ENCODE peak calls at places on chromosomes 16 and 17, in seven cellular contexts. T is IMR-90, Q is H9, R is neuronal stem cell, O is H1, H is mesenchymal stem cell, P is trophoblast cell. B is an unnamed sample.

GRCh38 chr16:30715777-30716445 is 16.9 kb downstream of the SRCAP start:
- DNase-seq in T (peak), Q (no peak), R (no peak), O (no peak), H (peak), P (peak), B (no peak)

GRCh38 chr17:55965051-55965450 is 188.2 kb upstream of the ANKFN1 start:
- DNase-seq in T (no peak), Q (no peak), R (no peak), O (no peak), H (no peak), P (no peak), B (no peak)

GRCh38 chr16:57000271-57001025 is 11.1 kb downstream of the NLRC5 start:
- DNase-seq in T (peak), Q (no peak), R (no peak), O (no peak), H (peak), P (no peak), B (no peak)

GRCh38 chr17:28449861-28450260 is 23.6 kb upstream of the SLC13A2 start:
- DNase-seq in T (no peak), Q (no peak), R (no peak), O (no peak), H (no peak), P (no peak), B (no peak)

GRCh38 chr16:89393731-89394406 is 96.5 kb downstream of the ANKRD11 start:
- DNase-seq in T (no peak), Q (no peak), R (no peak), O (no peak), H (no peak), P (no peak), B (no peak)

GRCh38 chr17:50785942-50786570 is 18.7 kb upstream of the ANKRD40CL start:
- DNase-seq in T (peak), Q (no peak), R (no peak), O (no peak), H (peak), P (no peak), B (no peak)

GRCh38 chr16:2467301-2468141 is 3.6 kb upstream of the NTN3 start:
- DNase-seq in T (peak), Q (peak), R (no peak), O (peak), H (peak), P (peak), B (peak)

GRCh38 chr16:13081825-13082224 is 180.4 kb downstream of the SHISA9 start:
- DNase-seq in T (no peak), Q (no peak), R (no peak), O (no peak), H (no peak), P (no peak), B (no peak)

GRCh38 chr16:80369559-80369958 is 171.2 kb upstream of the DYNLRB2 start:
- DNase-seq in T (peak), Q (peak), R (peak), O (peak), H (peak), P (peak), B (peak)

GRCh38 chr16:56409195-56409594 is 16.1 kb downstream of the AMFR start:
- DNase-seq in T (peak), Q (no peak), R (no peak), O (no peak), H (peak), P (peak), B (no peak)

DNA sequence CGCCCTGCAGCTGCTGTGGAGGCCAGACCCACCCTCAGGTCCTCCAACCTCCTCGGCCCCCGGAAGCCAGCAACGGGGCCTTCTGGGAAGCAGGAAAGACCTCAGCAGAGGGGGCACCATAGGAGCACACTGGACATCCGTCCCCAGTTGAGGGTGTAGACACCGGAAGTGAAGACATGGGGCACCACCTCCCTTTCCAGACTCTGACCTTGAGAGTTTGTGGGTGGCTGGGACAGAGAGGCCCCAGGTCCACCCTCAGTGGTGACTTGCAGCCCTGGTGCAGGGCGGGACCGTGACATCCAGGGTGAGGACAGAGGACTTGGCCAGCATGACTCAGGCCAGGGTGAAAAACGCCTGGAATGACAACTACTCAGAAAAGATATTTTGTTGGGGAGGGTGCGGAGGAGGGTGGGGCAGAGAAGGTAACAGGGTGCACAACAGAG is 19.9 kb downstream of the CEP295NL start:
- DNase-seq in T (peak), Q (no peak), R (no peak), O (no peak), H (peak), P (no peak), B (peak)
- H3K4ac ChIP-seq in T (peak), Q (no peak), R (peak), O (no peak), H (peak), P (peak), B (no peak)

GRCh38 chr17:34254146-34254545 is 939 bp upstream of the CCL2 start:
- DNase-seq in T (peak), Q (no peak), R (no peak), O (no peak), H (peak), P (peak), B (peak)

GRCh38 chr17:34255841-34256240 is 756 bp downstream of the CCL2 start:
- DNase-seq in T (no peak), Q (no peak), R (no peak), O (no peak), H (no peak), P (no peak), B (no peak)

GRCh38 chr17:34252890-34253525 is 2.1 kb upstream of the CCL2 start:
- DNase-seq in T (no peak), Q (no peak), R (no peak), O (no peak), H (no peak), P (no peak), B (no peak)

GRCh38 chr17:34255381-34255732 is 272 bp downstream of the CCL2 start:
- DNase-seq in T (no peak), Q (no peak), R (no peak), O (no peak), H (no peak), P (no peak), B (no peak)

GRCh38 chr17:34254651-34255380 is at the start of gene CCL2:
- DNase-seq in T (peak), Q (peak), R (no peak), O (peak), H (peak), P (no peak), B (peak)
- H3K18ac ChIP-seq in T (peak), Q (peak), R (peak), O (peak), H (peak), P (no peak), B (peak)

GRCh38 chr17:66784621-66785364 is 50.1 kb upstream of the CACNG5 start:
- DNase-seq in T (no peak), Q (no peak), R (no peak), O (no peak), H (no peak), P (no peak), B (no peak)

GRCh38 chr17:66786101-66786500 is 48.8 kb upstream of the CACNG5 start:
- DNase-seq in T (no peak), Q (no peak), R (no peak), O (no peak), H (no peak), P (no peak), B (no peak)

GRCh38 chr17:66783656-66784381 is 51.1 kb upstream of the CACNG5 start:
- DNase-seq in T (no peak), Q (peak), R (no peak), O (no peak), H (no peak), P (no peak), B (no peak)

GRCh38 chr17:66781135-66781534 is 53.8 kb upstream of the CACNG5 start:
- DNase-seq in T (no peak), Q (peak), R (no peak), O (no peak), H (no peak), P (no peak), B (no peak)

DNA sequence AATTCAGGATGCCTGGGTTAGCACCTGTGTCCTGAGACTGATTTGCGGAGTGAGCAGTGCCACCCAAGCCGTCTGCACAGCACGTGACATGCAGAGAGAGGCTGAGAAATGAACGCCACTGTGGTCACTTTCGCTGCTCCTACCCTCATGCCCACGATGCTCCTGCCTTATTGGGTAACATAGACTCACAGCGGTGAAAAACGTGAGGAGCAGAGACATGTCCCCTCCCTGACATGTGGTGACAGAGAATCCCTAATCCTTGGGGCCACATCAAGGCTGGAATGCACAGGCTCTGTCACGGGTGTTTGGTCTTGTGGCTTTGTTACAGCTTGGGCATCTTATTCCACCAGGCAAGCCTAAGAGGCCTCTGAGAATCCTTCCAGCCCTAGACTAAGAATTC is 52.1 kb upstream of the CACNG5 start:
- DNase-seq in T (no peak), Q (peak), R (no peak), O (no peak), H (no peak), P (no peak), B (no peak)
- H3K4ac ChIP-seq in T (no peak), Q (no peak), R (no peak), O (no peak), H (no peak), P (no peak), B (no peak)

DNA sequence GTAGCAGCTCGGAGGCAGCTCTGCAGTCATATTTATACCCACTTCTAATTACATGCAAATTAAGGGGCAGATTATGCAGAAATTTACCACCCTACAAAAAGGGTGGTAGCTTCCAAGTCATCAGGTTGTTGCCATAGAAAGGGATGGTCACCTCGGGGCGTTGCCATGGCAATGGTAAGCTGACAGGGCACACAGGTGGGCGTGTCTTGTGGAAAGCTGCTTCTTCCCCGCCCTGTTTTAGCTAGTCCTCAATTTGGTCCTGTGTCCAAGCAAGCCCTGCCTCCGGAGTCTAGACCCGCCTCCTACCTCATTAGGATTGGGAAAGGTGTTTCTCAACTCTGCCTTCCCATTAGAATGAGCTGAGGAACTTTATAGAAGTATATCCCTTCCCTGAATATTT is 98.7 kb downstream of the HS3ST2 start:
- DNase-seq in T (no peak), Q (peak), R (peak), O (peak), H (no peak), P (no peak), B (peak)
- H3K18ac ChIP-seq in T (no peak), Q (no peak), R (no peak), O (no peak), H (no peak), P (no peak), B (no peak)

DNA sequence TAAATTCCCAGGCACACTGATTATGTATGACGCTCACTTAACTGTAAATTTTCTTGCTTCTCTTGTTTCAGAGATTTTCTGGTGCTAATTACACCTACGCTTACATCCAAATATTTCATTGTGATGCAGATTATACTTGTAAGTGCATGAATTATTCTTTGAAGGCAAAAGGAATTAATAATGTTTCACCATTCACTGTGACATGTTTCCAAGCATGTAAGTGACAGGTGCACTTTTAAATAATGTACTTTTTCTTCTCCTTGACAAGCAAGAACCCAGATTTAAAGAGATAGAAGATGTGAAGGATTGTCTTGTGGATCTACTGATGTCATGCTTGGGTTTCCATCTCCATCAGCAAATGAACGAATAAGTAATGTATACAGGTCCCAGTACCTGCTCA is 47.3 kb downstream of the CA10 start:
- DNase-seq in T (no peak), Q (no peak), R (no peak), O (no peak), H (no peak), P (no peak), B (no peak)
- H3K4ac ChIP-seq in T (no peak), Q (no peak), R (no peak), O (no peak), H (no peak), P (no peak), B (no peak)

GRCh38 chr16:66129196-66129595 is 237.3 kb upstream of the CDH5 start:
- DNase-seq in T (no peak), Q (no peak), R (no peak), O (no peak), H (no peak), P (no peak), B (no peak)
- H3K18ac ChIP-seq in T (peak), Q (no peak), R (no peak), O (no peak), H (peak), P (no peak), B (no peak)

GRCh38 chr17:57528084-57528451 is 217.0 kb downstream of the CCDC182 start:
- DNase-seq in T (no peak), Q (no peak), R (no peak), O (no peak), H (no peak), P (no peak), B (no peak)
- H3K4ac ChIP-seq in T (no peak), Q (no peak), R (no peak), O (no peak), H (peak), P (no peak), B (no peak)

DNA sequence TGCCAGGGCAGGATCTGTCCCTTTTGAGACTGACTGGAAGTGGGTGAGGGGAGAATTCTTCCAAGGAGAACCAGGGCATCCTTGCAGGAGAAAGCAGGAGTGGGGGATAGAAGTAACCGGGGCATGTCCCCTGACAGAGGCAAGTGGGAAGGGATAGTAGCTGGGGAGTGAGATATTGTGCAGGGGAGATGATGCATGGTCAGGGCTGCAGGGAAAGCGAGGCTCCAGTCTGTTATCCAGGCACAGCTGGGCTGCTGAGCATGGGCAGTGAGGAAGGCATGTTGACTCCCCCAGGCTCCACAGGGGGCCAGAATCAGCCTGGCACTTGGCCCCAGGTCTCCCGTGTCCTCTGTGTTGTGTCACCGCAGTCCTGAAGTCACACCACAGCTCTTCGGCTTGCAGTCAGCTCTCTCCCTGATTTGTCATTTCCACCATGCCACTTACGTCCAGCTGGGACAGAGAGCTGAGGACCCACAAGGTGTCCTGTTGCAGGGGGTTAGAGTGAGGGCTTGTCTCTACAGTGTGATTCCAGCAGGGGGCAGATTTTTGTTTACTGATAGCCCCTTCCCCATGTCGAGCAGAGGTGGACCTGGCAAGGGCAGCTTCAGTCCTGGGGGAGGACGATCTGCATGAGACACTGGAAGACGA is 40.9 kb downstream of the B9D1 start:
- DNase-seq in T (no peak), Q (peak), R (no peak), O (no peak), H (no peak), P (no peak), B (peak)
- H3K18ac ChIP-seq in T (no peak), Q (no peak), R (no peak), O (no peak), H (no peak), P (no peak), B (no peak)